ENCODE peak calls at places on chromosomes 12 and 14, in ten cellular contexts. One of them, this sample, is unnamed.

GRCh38 chr14:92472860-92473259 is 40.7 kb upstream of the RIN3 start:
- DNase-seq in astrocyte of the spinal cord: no peak
- DNase-seq in SW480: peak; percentile 74
- DNase-seq in HCEC 1CT: no peak
- DNase-seq in A172: no peak
- DNase-seq in HEK293T: no peak
- DNase-seq in AG10803: no peak
- DNase-seq in amygdala: no peak
- DNase-seq in iris pigment epithelial cell: no peak
- DNase-seq in CD4-positive, alpha-beta T cell: no peak
- DNase-seq in this sample: no peak

GRCh38 chr12:17954788-17955187 is 135.2 kb downstream of the RERGL start:
- DNase-seq in A172: peak; percentile 6
- DNase-seq in CD4-positive, alpha-beta T cell: no peak
- DNase-seq in SW480: peak; percentile 9
- DNase-seq in HCEC 1CT: no peak
- DNase-seq in HEK293T: no peak
- DNase-seq in amygdala: no peak
- DNase-seq in AG10803: no peak
- DNase-seq in astrocyte of the spinal cord: no peak
- DNase-seq in iris pigment epithelial cell: no peak
- DNase-seq in this sample: no peak

GRCh38 chr14:63689132-63689531 is 38.7 kb downstream of the SGPP1 start:
- DNase-seq in A172: no peak
- DNase-seq in iris pigment epithelial cell: no peak
- DNase-seq in HCEC 1CT: no peak
- DNase-seq in AG10803: no peak
- DNase-seq in CD4-positive, alpha-beta T cell: no peak
- DNase-seq in SW480: no peak
- DNase-seq in amygdala: no peak
- DNase-seq in astrocyte of the spinal cord: no peak
- DNase-seq in HEK293T: no peak
- DNase-seq in this sample: no peak

GRCh38 chr12:51678086-51678724 is 87.2 kb downstream of the SCN8A start:
- DNase-seq in astrocyte of the spinal cord: peak; percentile 54
- DNase-seq in A172: peak; percentile 49
- DNase-seq in SW480: peak; percentile 64
- DNase-seq in CD4-positive, alpha-beta T cell: no peak
- DNase-seq in iris pigment epithelial cell: peak; percentile 67
- DNase-seq in HEK293T: peak; percentile 73
- DNase-seq in amygdala: no peak
- DNase-seq in HCEC 1CT: peak; percentile 57
- DNase-seq in AG10803: peak; percentile 64
- DNase-seq in this sample: no peak

GRCh38 chr12:47894068-47894467 is 10.7 kb downstream of the VDR start:
- DNase-seq in CD4-positive, alpha-beta T cell: no peak
- DNase-seq in amygdala: no peak
- DNase-seq in astrocyte of the spinal cord: no peak
- DNase-seq in AG10803: no peak
- DNase-seq in HCEC 1CT: no peak
- DNase-seq in iris pigment epithelial cell: no peak
- DNase-seq in A172: no peak
- DNase-seq in SW480: no peak
- DNase-seq in HEK293T: no peak
- DNase-seq in this sample: no peak

GRCh38 chr12:95601626-95602025 is 50.4 kb upstream of the USP44 start:
- DNase-seq in amygdala: no peak
- DNase-seq in CD4-positive, alpha-beta T cell: no peak
- DNase-seq in SW480: no peak
- DNase-seq in astrocyte of the spinal cord: peak; percentile 64
- DNase-seq in AG10803: peak; percentile 81
- DNase-seq in HCEC 1CT: peak; percentile 89
- DNase-seq in A172: no peak
- DNase-seq in HEK293T: no peak
- DNase-seq in iris pigment epithelial cell: peak; percentile 47
- DNase-seq in this sample: no peak

GRCh38 chr12:68349921-68350606 is 17.9 kb upstream of the MDM1 start:
- DNase-seq in amygdala: no peak
- DNase-seq in SW480: no peak
- DNase-seq in iris pigment epithelial cell: no peak
- DNase-seq in A172: no peak
- DNase-seq in HEK293T: no peak
- DNase-seq in HCEC 1CT: no peak
- DNase-seq in astrocyte of the spinal cord: no peak
- DNase-seq in CD4-positive, alpha-beta T cell: no peak
- DNase-seq in AG10803: no peak
- DNase-seq in this sample: no peak

GRCh38 chr12:124928095-124928911 is 13.9 kb upstream of the UBC start:
- DNase-seq in astrocyte of the spinal cord: peak; percentile 95
- DNase-seq in A172: peak; percentile 58
- DNase-seq in AG10803: peak; percentile 61
- DNase-seq in amygdala: no peak
- DNase-seq in HCEC 1CT: peak; percentile 96
- DNase-seq in HEK293T: no peak
- DNase-seq in iris pigment epithelial cell: peak; percentile 98
- DNase-seq in CD4-positive, alpha-beta T cell: no peak
- DNase-seq in SW480: peak; percentile 98
- DNase-seq in this sample: no peak

GRCh38 chr14:90624228-90624627 is 192.0 kb downstream of the TTC7B start:
- DNase-seq in A172: peak; percentile 95
- DNase-seq in astrocyte of the spinal cord: peak; percentile 28
- DNase-seq in iris pigment epithelial cell: peak; percentile 55
- DNase-seq in CD4-positive, alpha-beta T cell: no peak
- DNase-seq in HCEC 1CT: peak; percentile 16
- DNase-seq in AG10803: peak; percentile 22
- DNase-seq in SW480: peak; percentile 51
- DNase-seq in amygdala: no peak
- DNase-seq in HEK293T: no peak
- DNase-seq in this sample: no peak

GRCh38 chr12:57085999-57086950 is 2.6 kb upstream of the NAB2 start:
- DNase-seq in SW480: peak; percentile 80
- DNase-seq in CD4-positive, alpha-beta T cell: peak; percentile 35
- DNase-seq in HEK293T: peak; percentile 48
- DNase-seq in amygdala: peak; percentile 19
- DNase-seq in A172: peak; percentile 57
- DNase-seq in iris pigment epithelial cell: peak; percentile 76
- DNase-seq in AG10803: peak; percentile 67
- DNase-seq in astrocyte of the spinal cord: peak; percentile 81
- DNase-seq in HCEC 1CT: peak; percentile 84
- DNase-seq in this sample: no peak

GRCh38 chr14:50932592-50933500 is 11.4 kb downstream of the PYGL start:
- DNase-seq in HCEC 1CT: no peak
- DNase-seq in amygdala: no peak
- DNase-seq in HEK293T: no peak
- DNase-seq in SW480: no peak
- DNase-seq in astrocyte of the spinal cord: no peak
- DNase-seq in A172: no peak
- DNase-seq in AG10803: peak; percentile 25
- DNase-seq in iris pigment epithelial cell: no peak
- DNase-seq in CD4-positive, alpha-beta T cell: no peak
- DNase-seq in this sample: no peak

GRCh38 chr12:3283137-3283680 is 206.0 kb downstream of the TSPAN9 start:
- DNase-seq in CD4-positive, alpha-beta T cell: no peak
- DNase-seq in HCEC 1CT: no peak
- DNase-seq in astrocyte of the spinal cord: no peak
- DNase-seq in amygdala: no peak
- DNase-seq in HEK293T: no peak
- DNase-seq in AG10803: no peak
- DNase-seq in SW480: no peak
- DNase-seq in A172: no peak
- DNase-seq in iris pigment epithelial cell: no peak
- DNase-seq in this sample: no peak

GRCh38 chr12:46998811-46999368 is 80.5 kb upstream of the PCED1B start:
- DNase-seq in HCEC 1CT: peak; percentile 86
- DNase-seq in amygdala: no peak
- DNase-seq in astrocyte of the spinal cord: peak; percentile 73
- DNase-seq in A172: peak; percentile 65
- DNase-seq in CD4-positive, alpha-beta T cell: no peak
- DNase-seq in AG10803: peak; percentile 85
- DNase-seq in iris pigment epithelial cell: peak; percentile 89
- DNase-seq in SW480: no peak
- DNase-seq in HEK293T: no peak
- DNase-seq in this sample: no peak

GRCh38 chr12:58602179-58602578 is 318.1 kb downstream of the LRIG3 start:
- DNase-seq in amygdala: no peak
- DNase-seq in SW480: no peak
- DNase-seq in CD4-positive, alpha-beta T cell: no peak
- DNase-seq in iris pigment epithelial cell: no peak
- DNase-seq in A172: no peak
- DNase-seq in HEK293T: no peak
- DNase-seq in HCEC 1CT: no peak
- DNase-seq in astrocyte of the spinal cord: no peak
- DNase-seq in AG10803: no peak
- DNase-seq in this sample: no peak

GRCh38 chr12:111753144-111753881 is 13.4 kb upstream of the ALDH2 start:
- DNase-seq in astrocyte of the spinal cord: peak; percentile 32
- DNase-seq in AG10803: peak; percentile 74
- DNase-seq in HEK293T: peak; percentile 73
- DNase-seq in iris pigment epithelial cell: peak; percentile 58
- DNase-seq in SW480: peak; percentile 36
- DNase-seq in CD4-positive, alpha-beta T cell: no peak
- DNase-seq in A172: peak; percentile 31
- DNase-seq in HCEC 1CT: peak; percentile 47
- DNase-seq in amygdala: peak; percentile 48
- DNase-seq in this sample: no peak

GRCh38 chr12:132218915-132219314 is 74.7 kb downstream of the NOC4L start:
- DNase-seq in SW480: peak; percentile 17
- DNase-seq in astrocyte of the spinal cord: no peak
- DNase-seq in amygdala: no peak
- DNase-seq in HCEC 1CT: no peak
- DNase-seq in CD4-positive, alpha-beta T cell: peak; percentile 49
- DNase-seq in HEK293T: peak; percentile 81
- DNase-seq in AG10803: no peak
- DNase-seq in A172: no peak
- DNase-seq in iris pigment epithelial cell: no peak
- DNase-seq in this sample: peak; percentile 20